ENCODE peak calls at places on chromosomes 3 and 15, in five cellular contexts. A is ovary, J is GM12865, H is astrocyte of the cerebellum, Z is colonic mucosa. V is an unnamed sample.

GRCh38 chr3:187544326-187544725 is 125.9 kb downstream of the SST start:
- DNase-seq in A (no peak), J (no peak), H (no peak), Z (no peak), V (no peak)

GRCh38 chr3:169846458-169847193 is 23.1 kb downstream of the LRRC31 start:
- DNase-seq in A (no peak), J (peak), H (peak), Z (no peak), V (peak)

GRCh38 chr3:168030488-168031054 is 65.2 kb downstream of the GOLIM4 start:
- DNase-seq in A (no peak), J (no peak), H (no peak), Z (no peak), V (no peak)

GRCh38 chr15:100772478-100773378 is 106.9 kb upstream of the ALDH1A3 start:
- DNase-seq in A (no peak), J (no peak), H (no peak), Z (peak), V (no peak)

GRCh38 chr3:46378426-46378942 is 7.7 kb downstream of the CCR5 start:
- DNase-seq in A (peak), J (peak), H (peak), Z (peak), V (peak)

GRCh38 chr3:72261566-72262564 is 476.9 kb upstream of the PROK2 start:
- DNase-seq in A (no peak), J (no peak), H (no peak), Z (no peak), V (no peak)

GRCh38 chr3:331881-332280 is 135.3 kb downstream of the CHL1 start:
- DNase-seq in A (no peak), J (no peak), H (peak), Z (no peak), V (no peak)

GRCh38 chr3:24377218-24377993 is 117.2 kb downstream of the THRB start:
- DNase-seq in A (no peak), J (no peak), H (no peak), Z (no peak), V (no peak)

GRCh38 chr3:105352976-105353375 is 13.7 kb upstream of the ALCAM start:
- DNase-seq in A (no peak), J (no peak), H (no peak), Z (no peak), V (no peak)

GRCh38 chr3:45095916-45096526 is 50.2 kb downstream of the CDCP1 start:
- DNase-seq in A (no peak), J (no peak), H (no peak), Z (no peak), V (no peak)

GRCh38 chr15:28904541-28905303 is 18.9 kb downstream of the APBA2 start:
- DNase-seq in A (no peak), J (no peak), H (no peak), Z (no peak), V (no peak)

GRCh38 chr3:22306454-22306853 is 555.4 kb upstream of the ZNF385D start:
- DNase-seq in A (no peak), J (no peak), H (no peak), Z (no peak), V (no peak)

DNA sequence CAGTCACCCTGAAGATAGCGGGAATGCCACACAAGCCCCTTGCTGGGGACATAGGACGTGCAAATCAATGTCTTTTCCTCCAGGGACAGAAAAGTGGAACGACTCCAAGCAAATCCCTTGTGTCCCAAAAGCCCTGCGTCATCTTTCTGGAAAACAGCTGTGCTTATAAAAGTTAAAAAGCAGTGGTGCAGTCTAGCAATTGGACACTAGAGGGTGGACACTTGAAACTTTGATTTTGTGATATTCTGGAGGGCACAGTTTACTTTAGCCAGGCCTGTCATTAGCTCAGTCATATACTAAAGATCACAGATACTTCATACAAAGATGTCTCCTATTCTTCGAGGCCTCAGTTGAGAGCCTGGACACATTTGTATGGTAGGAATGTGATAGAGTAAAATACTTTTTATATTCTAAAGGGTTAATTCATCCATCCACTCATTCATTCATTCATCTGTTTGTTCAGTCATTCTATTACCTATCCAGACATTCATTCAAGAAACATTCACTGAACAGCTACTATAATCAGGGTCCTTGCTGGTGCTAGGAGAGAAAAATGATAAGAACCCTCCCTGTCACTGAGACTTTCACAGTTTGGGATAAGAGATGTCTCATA is 63.8 kb upstream of the ANKRD34C start:
- DNase-seq in A (no peak), J (no peak), H (no peak), Z (no peak), V (no peak)
- TF ChIP-seq CTCF in A (no peak), J (peak), H (peak), Z (no peak), V (no peak)

GRCh38 chr3:39980021-39980420 is 170.6 kb downstream of the MYRIP start:
- DNase-seq in A (no peak), J (no peak), H (no peak), Z (no peak), V (no peak)

GRCh38 chr3:39981547-39982184 is 172.3 kb downstream of the MYRIP start:
- DNase-seq in A (no peak), J (no peak), H (no peak), Z (no peak), V (no peak)

GRCh38 chr3:39978293-39978692 is 168.9 kb downstream of the MYRIP start:
- DNase-seq in A (no peak), J (no peak), H (no peak), Z (no peak), V (no peak)

GRCh38 chr3:39982665-39983357 is 173.4 kb downstream of the MYRIP start:
- DNase-seq in A (no peak), J (no peak), H (no peak), Z (no peak), V (no peak)

DNA sequence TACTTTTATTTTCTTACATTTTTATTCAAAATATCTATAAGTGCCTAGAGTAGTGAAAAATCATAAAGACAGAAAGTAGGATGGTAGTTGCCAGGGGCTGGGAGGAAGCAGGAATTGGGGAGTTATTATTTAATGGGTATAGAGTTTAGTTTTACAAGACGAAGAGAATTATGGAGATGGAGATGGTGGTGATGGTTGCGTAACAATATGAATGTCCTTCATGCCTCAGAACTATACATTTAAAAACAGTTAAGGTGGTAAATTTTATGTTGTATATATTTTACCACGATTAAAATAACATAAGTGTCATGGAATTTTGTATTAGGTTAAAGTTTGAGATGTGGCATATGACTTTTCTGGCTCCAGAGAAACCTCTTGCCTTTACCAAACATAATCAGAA is 171.4 kb downstream of the MYRIP start:
- DNase-seq in A (no peak), J (no peak), H (no peak), Z (no peak), V (no peak)
- TF ChIP-seq CTCF in A (no peak), J (no peak), H (no peak), Z (no peak), V (no peak)

DNA sequence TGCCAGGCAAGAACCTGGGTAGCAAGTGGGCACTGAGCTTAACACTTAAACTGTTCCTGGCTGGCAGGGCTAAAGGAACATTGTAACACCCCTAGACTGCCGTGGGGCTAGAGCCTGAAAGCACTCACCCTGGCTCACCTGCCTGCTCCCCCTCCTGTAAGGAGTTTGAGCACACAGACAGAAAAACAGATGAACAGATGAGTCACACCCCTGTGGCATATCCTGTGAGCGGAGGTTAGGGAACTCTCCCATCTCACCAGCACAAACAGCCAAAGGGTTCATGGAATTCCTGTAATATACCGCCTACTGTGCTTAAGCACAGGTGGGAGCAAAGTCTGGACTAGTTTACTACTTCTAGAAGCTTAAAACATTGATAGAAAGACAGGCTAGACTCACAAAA is 300.1 kb downstream of the ROBO1 start:
- DNase-seq in A (no peak), J (no peak), H (no peak), Z (no peak), V (no peak)
- TF ChIP-seq CTCF in A (no peak), J (no peak), H (no peak), Z (no peak), V (no peak)

DNA sequence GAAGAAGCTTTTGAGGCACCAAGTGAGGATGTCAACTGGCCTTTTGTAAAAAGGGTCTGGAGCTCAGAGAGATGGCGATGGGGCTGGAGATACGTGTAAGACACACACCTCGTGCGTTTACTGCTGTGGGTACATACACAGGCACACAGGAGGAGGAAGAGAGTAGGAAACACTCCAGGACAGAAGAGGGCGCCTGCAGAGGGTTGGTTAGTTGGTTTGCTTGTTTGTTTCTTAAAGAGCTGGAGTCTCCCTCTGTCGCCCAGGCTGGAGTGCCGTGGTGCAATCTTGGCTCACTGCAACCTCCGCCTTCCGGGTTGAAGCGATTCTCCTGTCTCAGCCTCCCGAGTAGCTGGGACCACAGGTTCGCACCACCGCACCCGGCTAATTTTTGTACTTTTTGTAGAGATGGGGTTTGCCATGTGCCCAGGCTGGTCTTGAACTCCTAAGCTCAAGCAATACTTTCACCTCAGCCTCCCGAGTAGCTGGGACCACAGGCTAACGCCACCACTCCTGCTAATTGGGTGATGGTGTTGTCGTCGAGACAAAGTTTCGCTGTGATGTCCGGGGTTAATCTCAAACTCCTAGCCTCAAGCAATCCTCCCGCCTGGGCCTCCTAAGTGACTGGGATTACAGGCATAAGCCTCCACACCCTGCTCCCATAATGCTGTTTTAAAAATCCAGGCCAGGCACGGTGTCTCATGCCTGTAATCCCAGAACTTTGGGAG is 1.2 kb upstream of the PRR20G start:
- DNase-seq in A (no peak), J (no peak), H (no peak), Z (no peak), V (no peak)
- TF ChIP-seq CTCF in A (no peak), J (no peak), H (no peak), Z (no peak), V (no peak)

GRCh38 chr3:123026551-123027291 is 842 bp downstream of the SEMA5B start:
- DNase-seq in A (peak), J (no peak), H (no peak), Z (peak), V (peak)

GRCh38 chr3:123025642-123026521 is 1.7 kb downstream of the SEMA5B start:
- DNase-seq in A (peak), J (no peak), H (no peak), Z (no peak), V (no peak)

GRCh38 chr3:123027292-123028232 is at the start of gene SEMA5B:
- DNase-seq in A (peak), J (no peak), H (no peak), Z (peak), V (peak)

GRCh38 chr3:123031051-123031450 is 3.5 kb upstream of the SEMA5B start:
- DNase-seq in A (no peak), J (no peak), H (no peak), Z (no peak), V (no peak)

GRCh38 chr3:123028233-123028828 is 768 bp upstream of the SEMA5B start:
- DNase-seq in A (peak), J (peak), H (peak), Z (peak), V (peak)
- TF ChIP-seq CTCF in A (peak), J (peak), H (peak), Z (peak), V (no peak)

DNA sequence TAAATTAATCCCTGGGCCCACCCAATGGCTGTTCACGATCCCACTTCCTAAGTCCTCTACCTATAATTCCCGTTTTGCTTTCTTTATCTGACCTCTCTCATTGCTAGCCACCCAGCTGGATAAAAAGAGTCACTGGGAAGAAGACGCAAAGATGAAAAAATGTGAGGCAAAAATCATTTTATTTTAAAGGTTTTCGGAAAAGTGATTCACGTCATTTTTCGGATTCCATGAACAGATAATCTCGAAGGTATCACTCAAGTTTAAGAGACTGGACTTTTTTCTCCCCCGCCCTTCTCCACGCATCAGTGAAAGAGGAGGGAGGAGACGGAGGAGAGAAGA is 266.6 kb downstream of the CGGBP1 start:
- DNase-seq in A (no peak), J (no peak), H (no peak), Z (no peak), V (no peak)
- TF ChIP-seq CTCF in A (no peak), J (no peak), H (no peak), Z (no peak), V (no peak)

GRCh38 chr3:124747111-124747981 is 17.1 kb downstream of the UMPS start:
- DNase-seq in A (no peak), J (no peak), H (no peak), Z (no peak), V (no peak)
- TF ChIP-seq CTCF in A (no peak), J (no peak), H (no peak), Z (no peak), V (no peak)

GRCh38 chr15:69061414-69061842 is 46.9 kb downstream of the NOX5 start:
- DNase-seq in A (no peak), J (no peak), H (no peak), Z (no peak), V (no peak)
- TF ChIP-seq CTCF in A (no peak), J (no peak), H (no peak), Z (no peak), V (no peak)

DNA sequence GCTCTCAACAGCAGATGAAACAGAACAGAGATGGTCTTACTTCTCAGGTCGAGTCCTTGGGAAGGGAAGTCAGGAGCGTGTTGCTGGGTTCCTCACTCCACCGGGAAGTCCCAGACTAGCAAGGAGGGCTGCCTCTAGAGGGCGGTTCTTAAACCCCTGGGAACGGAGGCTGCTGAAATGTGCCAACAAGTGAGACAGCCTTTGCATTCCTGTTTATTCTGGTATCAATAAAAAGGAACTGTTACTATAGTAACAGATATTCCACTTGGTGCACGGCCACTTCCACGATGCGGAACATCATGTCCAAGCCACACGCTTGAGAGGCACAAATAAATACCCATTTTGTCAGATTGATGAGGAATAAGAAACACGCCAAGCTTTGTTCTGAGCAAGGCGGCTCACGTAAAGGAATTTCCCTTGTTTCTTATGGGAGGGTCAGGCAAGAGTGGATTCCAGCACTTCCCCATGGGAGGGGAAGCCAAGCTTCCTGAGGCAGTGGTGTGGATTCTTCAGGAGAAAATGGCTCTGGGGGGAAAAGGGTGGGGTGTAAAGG is at the start of gene FAM107A:
- DNase-seq in A (no peak), J (no peak), H (peak), Z (peak), V (no peak)
- TF ChIP-seq CTCF in A (peak), J (no peak), H (peak), Z (peak), V (no peak)

V was measured in GM20000.